ENCODE peak calls at places on chromosomes 12 and 14, in seven cellular contexts. One of them, this sample, is unnamed.

GRCh38 chr12:19688489-19688888 is 249.2 kb downstream of the AEBP2 start:
- DNase-seq in brain microvascular endothelial cell: no peak
- DNase-seq in effector memory CD4-positive, alpha-beta T cell: no peak
- DNase-seq in fibroblast of lung: peak
- DNase-seq in A549: no peak
- DNase-seq in neuronal stem cell: no peak
- DNase-seq in mammary epithelial cell: peak
- DNase-seq in this sample: no peak

GRCh38 chr14:24080888-24081738 is 9.8 kb downstream of the CPNE6 start:
- DNase-seq in fibroblast of lung: peak
- DNase-seq in brain microvascular endothelial cell: no peak
- DNase-seq in A549: peak
- DNase-seq in effector memory CD4-positive, alpha-beta T cell: peak
- DNase-seq in mammary epithelial cell: peak
- DNase-seq in neuronal stem cell: no peak
- DNase-seq in this sample: peak

GRCh38 chr12:77152623-77153193 is 87.3 kb upstream of the E2F7 start:
- DNase-seq in mammary epithelial cell: peak
- DNase-seq in fibroblast of lung: peak
- DNase-seq in neuronal stem cell: peak
- DNase-seq in effector memory CD4-positive, alpha-beta T cell: no peak
- DNase-seq in brain microvascular endothelial cell: peak
- DNase-seq in A549: peak
- DNase-seq in this sample: peak

GRCh38 chr12:80655751-80656150 is 51.7 kb upstream of the MYF6 start:
- DNase-seq in effector memory CD4-positive, alpha-beta T cell: no peak
- DNase-seq in fibroblast of lung: peak
- DNase-seq in A549: no peak
- DNase-seq in neuronal stem cell: no peak
- DNase-seq in mammary epithelial cell: no peak
- DNase-seq in brain microvascular endothelial cell: no peak
- DNase-seq in this sample: no peak

GRCh38 chr12:23472329-23472971 is 477.0 kb downstream of the SOX5 start:
- DNase-seq in A549: no peak
- DNase-seq in fibroblast of lung: peak
- DNase-seq in effector memory CD4-positive, alpha-beta T cell: no peak
- DNase-seq in brain microvascular endothelial cell: no peak
- DNase-seq in neuronal stem cell: no peak
- DNase-seq in mammary epithelial cell: peak
- DNase-seq in this sample: no peak

GRCh38 chr12:7609480-7609879 is 56.2 kb downstream of the APOBEC1 start:
- DNase-seq in A549: no peak
- DNase-seq in neuronal stem cell: no peak
- DNase-seq in brain microvascular endothelial cell: peak
- DNase-seq in mammary epithelial cell: peak
- DNase-seq in effector memory CD4-positive, alpha-beta T cell: no peak
- DNase-seq in fibroblast of lung: no peak
- DNase-seq in this sample: no peak

GRCh38 chr14:74349757-74350156 is 1.5 kb downstream of the VRTN start:
- DNase-seq in A549: no peak
- DNase-seq in neuronal stem cell: no peak
- DNase-seq in fibroblast of lung: no peak
- DNase-seq in effector memory CD4-positive, alpha-beta T cell: no peak
- DNase-seq in brain microvascular endothelial cell: no peak
- DNase-seq in mammary epithelial cell: no peak
- DNase-seq in this sample: no peak

GRCh38 chr12:68975811-68976210 is 42.8 kb upstream of the CPM start:
- DNase-seq in brain microvascular endothelial cell: no peak
- DNase-seq in neuronal stem cell: no peak
- DNase-seq in fibroblast of lung: no peak
- DNase-seq in effector memory CD4-positive, alpha-beta T cell: no peak
- DNase-seq in A549: no peak
- DNase-seq in mammary epithelial cell: no peak
- DNase-seq in this sample: no peak

GRCh38 chr14:65282909-65283253 is 129.6 kb upstream of the FUT8 start:
- DNase-seq in mammary epithelial cell: no peak
- DNase-seq in A549: no peak
- DNase-seq in effector memory CD4-positive, alpha-beta T cell: no peak
- DNase-seq in fibroblast of lung: no peak
- DNase-seq in neuronal stem cell: no peak
- DNase-seq in brain microvascular endothelial cell: no peak
- DNase-seq in this sample: no peak

GRCh38 chr14:63710497-63710896 is 17.4 kb downstream of the SGPP1 start:
- DNase-seq in mammary epithelial cell: no peak
- DNase-seq in effector memory CD4-positive, alpha-beta T cell: no peak
- DNase-seq in neuronal stem cell: no peak
- DNase-seq in A549: no peak
- DNase-seq in fibroblast of lung: no peak
- DNase-seq in brain microvascular endothelial cell: no peak
- DNase-seq in this sample: no peak

GRCh38 chr12:132286912-132287311 is 42.5 kb downstream of the GALNT9 start:
- DNase-seq in A549: peak
- DNase-seq in effector memory CD4-positive, alpha-beta T cell: no peak
- DNase-seq in mammary epithelial cell: peak
- DNase-seq in neuronal stem cell: no peak
- DNase-seq in fibroblast of lung: peak
- DNase-seq in brain microvascular endothelial cell: peak
- DNase-seq in this sample: peak

GRCh38 chr12:116675339-116676107 is 62.3 kb downstream of the SPRING1 start:
- DNase-seq in neuronal stem cell: no peak
- DNase-seq in brain microvascular endothelial cell: no peak
- DNase-seq in fibroblast of lung: no peak
- DNase-seq in mammary epithelial cell: no peak
- DNase-seq in A549: no peak
- DNase-seq in effector memory CD4-positive, alpha-beta T cell: no peak
- DNase-seq in this sample: no peak

GRCh38 chr12:15336772-15337553 is 14.7 kb downstream of the PTPRO start:
- DNase-seq in brain microvascular endothelial cell: peak
- DNase-seq in mammary epithelial cell: peak
- DNase-seq in A549: peak
- DNase-seq in neuronal stem cell: no peak
- DNase-seq in effector memory CD4-positive, alpha-beta T cell: no peak
- DNase-seq in fibroblast of lung: peak
- DNase-seq in this sample: peak

GRCh38 chr12:11085419-11085818 is 6.7 kb downstream of the TAS2R43 start:
- DNase-seq in neuronal stem cell: no peak
- DNase-seq in mammary epithelial cell: no peak
- DNase-seq in brain microvascular endothelial cell: no peak
- DNase-seq in A549: no peak
- DNase-seq in fibroblast of lung: peak
- DNase-seq in effector memory CD4-positive, alpha-beta T cell: no peak
- DNase-seq in this sample: no peak

DNA sequence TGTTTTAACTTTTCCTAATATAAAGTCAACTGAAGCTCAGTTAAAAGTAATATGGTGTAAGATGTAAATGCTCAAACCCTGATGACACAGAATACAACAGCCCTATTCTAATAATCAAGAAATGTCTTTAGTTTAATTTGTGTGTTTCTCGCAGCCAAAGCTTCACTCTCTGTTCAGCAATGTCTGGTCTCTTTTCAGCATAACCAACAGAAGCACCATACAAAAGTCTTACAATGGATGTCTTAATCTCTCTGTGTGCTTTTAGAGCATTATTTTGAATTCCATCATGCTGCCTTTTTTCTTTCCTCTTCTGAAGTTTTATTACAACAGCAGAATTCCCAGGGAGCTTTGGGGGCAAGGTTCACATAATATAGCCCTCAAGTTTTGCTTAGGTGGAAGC is 210.2 kb upstream of the NPAS3 start:
- DNase-seq in brain microvascular endothelial cell: no peak
- DNase-seq in fibroblast of lung: no peak
- DNase-seq in neuronal stem cell: no peak
- DNase-seq in mammary epithelial cell: no peak
- DNase-seq in effector memory CD4-positive, alpha-beta T cell: no peak
- DNase-seq in A549: no peak
- DNase-seq in this sample: no peak
- H3K27ac ChIP-seq in brain microvascular endothelial cell: no peak
- H3K27ac ChIP-seq in fibroblast of lung: no peak
- H3K27ac ChIP-seq in neuronal stem cell: peak
- H3K27ac ChIP-seq in mammary epithelial cell: no peak
- H3K27ac ChIP-seq in effector memory CD4-positive, alpha-beta T cell: no peak
- H3K27ac ChIP-seq in A549: no peak
- H3K27ac ChIP-seq in this sample: no peak

DNA sequence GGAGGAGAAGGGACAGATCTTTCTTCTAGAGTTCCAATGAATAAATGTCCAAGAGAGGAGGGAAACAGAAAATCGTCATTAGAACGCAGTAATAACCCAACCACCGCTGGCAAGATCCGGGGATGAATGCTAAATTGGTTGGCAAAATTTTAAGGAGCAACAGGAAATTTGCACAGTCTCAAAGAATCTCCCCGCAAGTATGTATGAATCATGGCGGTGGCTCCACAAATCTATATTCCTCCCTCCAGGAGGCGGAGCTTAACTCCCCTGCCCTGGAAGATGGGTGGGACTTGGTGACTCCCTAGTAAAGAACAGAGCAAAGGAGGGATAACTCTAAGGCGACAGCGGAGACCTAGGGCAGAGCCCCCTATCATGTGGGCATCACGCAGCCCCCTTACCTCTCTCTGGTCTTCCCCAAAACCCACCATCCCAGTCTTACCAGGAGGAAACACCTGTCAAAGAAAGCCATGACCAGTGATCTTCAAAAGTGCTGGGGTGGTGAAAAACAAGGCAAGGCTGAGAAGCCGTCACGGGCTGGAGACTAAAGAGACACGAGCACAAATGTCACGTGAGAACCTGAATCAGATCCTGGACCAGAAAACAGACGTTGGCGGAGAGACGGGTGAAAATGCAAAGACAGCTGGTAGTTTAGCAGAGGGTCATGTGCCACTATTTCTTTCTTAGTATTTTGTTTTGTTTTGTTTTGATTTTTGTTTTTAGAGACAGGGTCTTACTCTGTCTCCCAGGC is 125.8 kb downstream of the NCOR2 start:
- DNase-seq in neuronal stem cell: no peak
- DNase-seq in effector memory CD4-positive, alpha-beta T cell: no peak
- DNase-seq in brain microvascular endothelial cell: peak
- DNase-seq in A549: no peak
- DNase-seq in mammary epithelial cell: no peak
- DNase-seq in fibroblast of lung: peak
- DNase-seq in this sample: no peak
- H3K27ac ChIP-seq in neuronal stem cell: no peak
- H3K27ac ChIP-seq in effector memory CD4-positive, alpha-beta T cell: no peak
- H3K27ac ChIP-seq in brain microvascular endothelial cell: peak
- H3K27ac ChIP-seq in A549: no peak
- H3K27ac ChIP-seq in mammary epithelial cell: no peak
- H3K27ac ChIP-seq in fibroblast of lung: peak
- H3K27ac ChIP-seq in this sample: no peak

GRCh38 chr12:64675795-64676194 is 65.5 kb downstream of the RASSF3 start:
- DNase-seq in effector memory CD4-positive, alpha-beta T cell: no peak
- DNase-seq in neuronal stem cell: no peak
- DNase-seq in brain microvascular endothelial cell: peak
- DNase-seq in A549: peak
- DNase-seq in fibroblast of lung: peak
- DNase-seq in mammary epithelial cell: peak
- DNase-seq in this sample: no peak

GRCh38 chr12:64674367-64674922 is 64.2 kb downstream of the RASSF3 start:
- DNase-seq in neuronal stem cell: no peak
- DNase-seq in A549: no peak
- DNase-seq in brain microvascular endothelial cell: no peak
- DNase-seq in mammary epithelial cell: no peak
- DNase-seq in effector memory CD4-positive, alpha-beta T cell: peak
- DNase-seq in fibroblast of lung: no peak
- DNase-seq in this sample: peak

GRCh38 chr12:64671682-64672081 is 61.4 kb downstream of the RASSF3 start:
- DNase-seq in neuronal stem cell: no peak
- DNase-seq in brain microvascular endothelial cell: no peak
- DNase-seq in effector memory CD4-positive, alpha-beta T cell: no peak
- DNase-seq in A549: no peak
- DNase-seq in mammary epithelial cell: peak
- DNase-seq in fibroblast of lung: no peak
- DNase-seq in this sample: peak

GRCh38 chr12:64672925-64673409 is 62.7 kb downstream of the RASSF3 start:
- DNase-seq in brain microvascular endothelial cell: no peak
- DNase-seq in neuronal stem cell: no peak
- DNase-seq in fibroblast of lung: peak
- DNase-seq in A549: peak
- DNase-seq in effector memory CD4-positive, alpha-beta T cell: no peak
- DNase-seq in mammary epithelial cell: peak
- DNase-seq in this sample: no peak

DNA sequence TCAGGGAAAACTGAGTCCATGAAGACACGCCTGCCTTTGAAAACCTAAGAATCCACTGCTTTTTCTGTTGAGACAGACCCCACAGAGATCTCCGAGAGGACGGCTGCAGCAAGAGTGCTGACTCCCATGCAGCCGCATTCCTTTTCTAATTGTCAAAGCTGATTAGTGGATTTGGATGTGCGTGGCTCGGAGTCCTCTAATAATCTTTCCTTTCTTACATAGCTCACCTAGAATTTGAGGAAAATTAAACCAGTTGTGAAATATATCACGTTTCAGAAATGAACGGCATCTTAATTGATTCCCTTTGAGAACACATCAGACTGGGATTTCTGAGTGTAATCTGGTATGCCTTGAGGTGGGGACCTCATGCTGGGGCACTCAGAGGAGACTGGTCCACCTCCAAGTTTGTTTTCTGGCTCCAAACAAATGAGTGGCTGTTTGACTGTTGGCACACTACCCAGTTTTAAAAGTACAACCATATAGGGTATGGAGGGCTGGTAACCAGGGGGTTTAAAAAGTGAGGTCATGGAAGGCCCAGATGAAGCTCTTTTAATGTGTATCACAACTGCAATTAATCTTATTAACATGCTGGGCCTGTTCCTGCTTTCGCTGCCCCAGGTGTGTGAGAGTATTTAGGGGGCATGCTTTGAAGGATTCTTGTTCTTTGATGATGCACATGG is 63.3 kb downstream of the RASSF3 start:
- DNase-seq in A549: no peak
- DNase-seq in fibroblast of lung: peak
- DNase-seq in brain microvascular endothelial cell: no peak
- DNase-seq in effector memory CD4-positive, alpha-beta T cell: no peak
- DNase-seq in mammary epithelial cell: no peak
- DNase-seq in neuronal stem cell: peak
- DNase-seq in this sample: no peak
- H3K27ac ChIP-seq in A549: peak
- H3K27ac ChIP-seq in fibroblast of lung: no peak
- H3K27ac ChIP-seq in brain microvascular endothelial cell: no peak
- H3K27ac ChIP-seq in effector memory CD4-positive, alpha-beta T cell: peak
- H3K27ac ChIP-seq in mammary epithelial cell: no peak
- H3K27ac ChIP-seq in neuronal stem cell: no peak
- H3K27ac ChIP-seq in this sample: no peak

DNA sequence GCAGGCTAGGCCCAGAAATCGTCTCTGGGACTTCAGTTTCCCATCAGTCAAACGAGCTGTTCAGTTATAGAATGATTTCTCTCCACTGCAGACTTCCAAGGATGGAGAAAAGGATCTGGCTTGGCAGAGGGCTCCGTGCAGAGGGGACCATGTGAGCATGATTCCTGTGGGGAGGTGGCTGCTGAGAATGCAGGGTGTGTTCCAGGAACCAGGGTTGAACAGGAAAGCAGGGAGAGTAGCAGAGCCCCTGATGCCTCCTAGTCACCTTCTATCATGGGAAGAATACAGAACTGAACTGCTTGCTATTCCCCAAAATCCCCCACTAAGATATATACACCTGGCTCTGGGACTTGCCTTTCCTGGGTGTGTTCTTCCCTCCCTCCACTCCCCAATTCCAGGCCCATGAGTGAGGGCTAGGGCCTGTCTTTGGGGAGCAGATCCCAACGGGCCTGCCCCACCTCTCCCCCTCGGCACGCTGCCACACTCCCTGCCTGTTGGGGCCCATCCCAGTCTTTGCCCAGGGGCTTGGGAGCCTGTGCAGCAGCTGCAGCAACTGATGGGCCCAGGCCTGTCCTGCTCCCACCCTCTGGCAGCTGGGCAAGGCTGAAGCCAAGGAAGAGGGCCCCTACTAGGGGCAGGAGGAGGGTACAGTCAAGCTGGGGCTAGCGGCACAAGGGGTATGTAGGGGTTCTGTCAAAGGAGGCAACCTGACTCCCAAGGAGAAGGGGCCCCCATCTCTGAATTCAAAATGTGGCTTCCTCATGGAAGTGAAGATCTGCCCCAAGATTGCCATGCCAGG is 3.3 kb downstream of the AJUBA start:
- DNase-seq in brain microvascular endothelial cell: no peak
- DNase-seq in effector memory CD4-positive, alpha-beta T cell: no peak
- DNase-seq in fibroblast of lung: peak
- DNase-seq in neuronal stem cell: no peak
- DNase-seq in mammary epithelial cell: peak
- DNase-seq in A549: no peak
- DNase-seq in this sample: no peak
- H3K27ac ChIP-seq in brain microvascular endothelial cell: no peak
- H3K27ac ChIP-seq in effector memory CD4-positive, alpha-beta T cell: no peak
- H3K27ac ChIP-seq in fibroblast of lung: peak
- H3K27ac ChIP-seq in neuronal stem cell: peak
- H3K27ac ChIP-seq in mammary epithelial cell: peak
- H3K27ac ChIP-seq in A549: peak
- H3K27ac ChIP-seq in this sample: peak

This sample was measured in trophoblast cell.